ENCODE peak calls at places on chromosomes 16 and 17, in eight cellular contexts. One of them, this sample, is unnamed.

GRCh38 chr16:30375830-30376229 is 1.2 kb downstream of the MYL11 start:
- DNase-seq in CD8-positive, alpha-beta T cell: no peak
- DNase-seq in nephron progenitor cell: no peak
- DNase-seq in breast epithelium: no peak
- DNase-seq in HFF-Myc: no peak
- DNase-seq in uterus: no peak
- DNase-seq in brain microvascular endothelial cell: no peak
- DNase-seq in osteocyte: no peak
- DNase-seq in this sample: no peak

GRCh38 chr16:81861503-81861902 is 82.4 kb downstream of the PLCG2 start:
- DNase-seq in osteocyte: no peak
- DNase-seq in nephron progenitor cell: no peak
- DNase-seq in breast epithelium: no peak
- DNase-seq in uterus: no peak
- DNase-seq in HFF-Myc: no peak
- DNase-seq in CD8-positive, alpha-beta T cell: no peak
- DNase-seq in brain microvascular endothelial cell: no peak
- DNase-seq in this sample: no peak

GRCh38 chr17:51852603-51853002 is 305.9 kb downstream of the CA10 start:
- DNase-seq in breast epithelium: no peak
- DNase-seq in CD8-positive, alpha-beta T cell: no peak
- DNase-seq in osteocyte: no peak
- DNase-seq in nephron progenitor cell: no peak
- DNase-seq in uterus: no peak
- DNase-seq in HFF-Myc: no peak
- DNase-seq in brain microvascular endothelial cell: no peak
- DNase-seq in this sample: no peak

GRCh38 chr16:90019543-90020259 is 445 bp upstream of the DBNDD1 start:
- DNase-seq in CD8-positive, alpha-beta T cell: peak
- DNase-seq in nephron progenitor cell: peak
- DNase-seq in HFF-Myc: no peak
- DNase-seq in osteocyte: no peak
- DNase-seq in breast epithelium: no peak
- DNase-seq in uterus: no peak
- DNase-seq in brain microvascular endothelial cell: peak
- DNase-seq in this sample: peak

GRCh38 chr16:68652659-68653058 is 7.5 kb downstream of the CDH3 start:
- DNase-seq in breast epithelium: no peak
- DNase-seq in brain microvascular endothelial cell: no peak
- DNase-seq in osteocyte: no peak
- DNase-seq in CD8-positive, alpha-beta T cell: no peak
- DNase-seq in uterus: no peak
- DNase-seq in nephron progenitor cell: no peak
- DNase-seq in HFF-Myc: no peak
- DNase-seq in this sample: no peak

GRCh38 chr17:17514993-17515920 is 19.1 kb upstream of the RASD1 start:
- DNase-seq in breast epithelium: no peak
- DNase-seq in nephron progenitor cell: no peak
- DNase-seq in uterus: no peak
- DNase-seq in osteocyte: no peak
- DNase-seq in HFF-Myc: no peak
- DNase-seq in brain microvascular endothelial cell: no peak
- DNase-seq in CD8-positive, alpha-beta T cell: no peak
- DNase-seq in this sample: no peak

GRCh38 chr16:87160752-87161337 is 156.3 kb downstream of the C16orf95 start:
- DNase-seq in osteocyte: no peak
- DNase-seq in CD8-positive, alpha-beta T cell: no peak
- DNase-seq in uterus: no peak
- DNase-seq in brain microvascular endothelial cell: no peak
- DNase-seq in nephron progenitor cell: no peak
- DNase-seq in breast epithelium: no peak
- DNase-seq in HFF-Myc: no peak
- DNase-seq in this sample: no peak

GRCh38 chr16:47917118-47917517 is 238.7 kb downstream of the ABCC12 start:
- DNase-seq in CD8-positive, alpha-beta T cell: no peak
- DNase-seq in osteocyte: no peak
- DNase-seq in nephron progenitor cell: no peak
- DNase-seq in uterus: no peak
- DNase-seq in breast epithelium: no peak
- DNase-seq in HFF-Myc: no peak
- DNase-seq in brain microvascular endothelial cell: no peak
- DNase-seq in this sample: no peak

GRCh38 chr17:41624208-41625101 is at the start of gene KRT17:
- DNase-seq in brain microvascular endothelial cell: no peak
- DNase-seq in osteocyte: no peak
- DNase-seq in CD8-positive, alpha-beta T cell: no peak
- DNase-seq in nephron progenitor cell: no peak
- DNase-seq in uterus: no peak
- DNase-seq in HFF-Myc: no peak
- DNase-seq in breast epithelium: peak
- DNase-seq in this sample: no peak

GRCh38 chr16:85172465-85173071 is 60.3 kb upstream of the CIBAR2 start:
- DNase-seq in nephron progenitor cell: peak
- DNase-seq in CD8-positive, alpha-beta T cell: no peak
- DNase-seq in brain microvascular endothelial cell: no peak
- DNase-seq in uterus: no peak
- DNase-seq in breast epithelium: no peak
- DNase-seq in osteocyte: no peak
- DNase-seq in HFF-Myc: no peak
- DNase-seq in this sample: peak

GRCh38 chr17:29140051-29140582 is 40.1 kb downstream of the MYO18A start:
- DNase-seq in CD8-positive, alpha-beta T cell: peak
- DNase-seq in nephron progenitor cell: peak
- DNase-seq in osteocyte: no peak
- DNase-seq in HFF-Myc: no peak
- DNase-seq in breast epithelium: no peak
- DNase-seq in uterus: peak
- DNase-seq in brain microvascular endothelial cell: peak
- DNase-seq in this sample: peak

GRCh38 chr17:35713069-35713728 is 18.2 kb upstream of the RASL10B start:
- DNase-seq in CD8-positive, alpha-beta T cell: no peak
- DNase-seq in HFF-Myc: peak
- DNase-seq in brain microvascular endothelial cell: peak
- DNase-seq in nephron progenitor cell: peak
- DNase-seq in breast epithelium: no peak
- DNase-seq in osteocyte: no peak
- DNase-seq in uterus: no peak
- DNase-seq in this sample: no peak

GRCh38 chr17:4759776-4760236 is 11.9 kb upstream of the TM4SF5 start:
- DNase-seq in uterus: no peak
- DNase-seq in nephron progenitor cell: no peak
- DNase-seq in osteocyte: no peak
- DNase-seq in CD8-positive, alpha-beta T cell: no peak
- DNase-seq in HFF-Myc: no peak
- DNase-seq in breast epithelium: no peak
- DNase-seq in brain microvascular endothelial cell: no peak
- DNase-seq in this sample: no peak

GRCh38 chr16:67723151-67723915 is 4.2 kb upstream of the GFOD2 start:
- DNase-seq in breast epithelium: no peak
- DNase-seq in uterus: no peak
- DNase-seq in nephron progenitor cell: no peak
- DNase-seq in HFF-Myc: peak
- DNase-seq in osteocyte: no peak
- DNase-seq in CD8-positive, alpha-beta T cell: no peak
- DNase-seq in brain microvascular endothelial cell: peak
- DNase-seq in this sample: no peak

GRCh38 chr16:78142784-78143183 is 43.3 kb downstream of the WWOX start:
- DNase-seq in osteocyte: no peak
- DNase-seq in breast epithelium: no peak
- DNase-seq in nephron progenitor cell: no peak
- DNase-seq in HFF-Myc: no peak
- DNase-seq in CD8-positive, alpha-beta T cell: no peak
- DNase-seq in brain microvascular endothelial cell: no peak
- DNase-seq in uterus: no peak
- DNase-seq in this sample: no peak

GRCh38 chr16:83482545-83483162 is 325.1 kb upstream of the HSBP1 start:
- DNase-seq in breast epithelium: no peak
- DNase-seq in HFF-Myc: no peak
- DNase-seq in nephron progenitor cell: no peak
- DNase-seq in CD8-positive, alpha-beta T cell: no peak
- DNase-seq in brain microvascular endothelial cell: no peak
- DNase-seq in uterus: no peak
- DNase-seq in osteocyte: no peak
- DNase-seq in this sample: no peak

GRCh38 chr16:14672403-14672971 is 21.6 kb downstream of the PLA2G10 start:
- DNase-seq in uterus: no peak
- DNase-seq in osteocyte: no peak
- DNase-seq in CD8-positive, alpha-beta T cell: no peak
- DNase-seq in nephron progenitor cell: no peak
- DNase-seq in breast epithelium: no peak
- DNase-seq in brain microvascular endothelial cell: no peak
- DNase-seq in HFF-Myc: no peak
- DNase-seq in this sample: peak

DNA sequence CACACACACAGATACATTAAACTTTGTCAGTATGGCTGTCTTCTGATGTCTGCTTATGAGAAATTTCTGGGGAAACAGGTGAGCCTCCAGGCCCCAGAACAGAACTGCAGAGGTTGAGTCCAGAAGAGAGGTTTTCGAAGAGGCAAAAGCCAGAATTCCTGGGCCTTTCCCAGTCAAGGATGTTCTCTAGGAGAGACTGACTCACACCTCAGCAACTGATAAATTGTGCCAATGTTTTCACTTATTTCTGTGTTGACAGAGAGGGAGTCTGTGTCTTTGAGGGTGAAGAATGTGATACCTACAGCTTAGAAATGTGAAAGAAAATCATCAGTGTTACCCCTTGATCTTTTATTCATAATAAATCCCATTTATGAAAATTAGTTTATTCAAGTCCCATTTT is 30.3 kb downstream of the LDHD start:
- DNase-seq in uterus: no peak
- DNase-seq in brain microvascular endothelial cell: no peak
- DNase-seq in CD8-positive, alpha-beta T cell: no peak
- DNase-seq in osteocyte: no peak
- DNase-seq in breast epithelium: no peak
- DNase-seq in HFF-Myc: no peak
- DNase-seq in nephron progenitor cell: no peak
- DNase-seq in this sample: no peak
- TF ChIP-seq CTCF in uterus: no peak
- TF ChIP-seq CTCF in brain microvascular endothelial cell: no peak
- TF ChIP-seq CTCF in CD8-positive, alpha-beta T cell: no peak
- TF ChIP-seq CTCF in osteocyte: no peak
- TF ChIP-seq CTCF in breast epithelium: no peak
- TF ChIP-seq CTCF in HFF-Myc: no peak
- TF ChIP-seq CTCF in nephron progenitor cell: no peak
- TF ChIP-seq CTCF in this sample: no peak

GRCh38 chr17:80477647-80478478 is 1.5 kb upstream of the NPTX1 start:
- DNase-seq in osteocyte: no peak
- DNase-seq in HFF-Myc: no peak
- DNase-seq in breast epithelium: no peak
- DNase-seq in CD8-positive, alpha-beta T cell: no peak
- DNase-seq in nephron progenitor cell: peak
- DNase-seq in uterus: peak
- DNase-seq in brain microvascular endothelial cell: peak
- DNase-seq in this sample: peak
- TF ChIP-seq CTCF in osteocyte: peak
- TF ChIP-seq CTCF in HFF-Myc: peak
- TF ChIP-seq CTCF in breast epithelium: no peak
- TF ChIP-seq CTCF in CD8-positive, alpha-beta T cell: no peak
- TF ChIP-seq CTCF in nephron progenitor cell: peak
- TF ChIP-seq CTCF in uterus: peak
- TF ChIP-seq CTCF in brain microvascular endothelial cell: peak
- TF ChIP-seq CTCF in this sample: no peak

GRCh38 chr17:39376434-39376833 is 25.0 kb downstream of the FBXL20 start:
- DNase-seq in nephron progenitor cell: no peak
- DNase-seq in uterus: no peak
- DNase-seq in breast epithelium: no peak
- DNase-seq in osteocyte: no peak
- DNase-seq in CD8-positive, alpha-beta T cell: no peak
- DNase-seq in HFF-Myc: no peak
- DNase-seq in brain microvascular endothelial cell: no peak
- DNase-seq in this sample: no peak
- TF ChIP-seq CTCF in nephron progenitor cell: no peak
- TF ChIP-seq CTCF in uterus: no peak
- TF ChIP-seq CTCF in breast epithelium: no peak
- TF ChIP-seq CTCF in osteocyte: no peak
- TF ChIP-seq CTCF in CD8-positive, alpha-beta T cell: no peak
- TF ChIP-seq CTCF in HFF-Myc: no peak
- TF ChIP-seq CTCF in brain microvascular endothelial cell: no peak
- TF ChIP-seq CTCF in this sample: no peak

GRCh38 chr16:74698220-74698619 is 2.4 kb downstream of the MLKL start:
- DNase-seq in uterus: no peak
- DNase-seq in CD8-positive, alpha-beta T cell: no peak
- DNase-seq in osteocyte: no peak
- DNase-seq in brain microvascular endothelial cell: no peak
- DNase-seq in nephron progenitor cell: no peak
- DNase-seq in HFF-Myc: no peak
- DNase-seq in breast epithelium: no peak
- DNase-seq in this sample: peak

GRCh38 chr16:74695450-74696422 is 4.9 kb downstream of the MLKL start:
- DNase-seq in breast epithelium: peak
- DNase-seq in CD8-positive, alpha-beta T cell: peak
- DNase-seq in uterus: peak
- DNase-seq in nephron progenitor cell: peak
- DNase-seq in osteocyte: peak
- DNase-seq in HFF-Myc: peak
- DNase-seq in brain microvascular endothelial cell: peak
- DNase-seq in this sample: peak

GRCh38 chr16:74699666-74700065 is 996 bp downstream of the MLKL start:
- DNase-seq in HFF-Myc: no peak
- DNase-seq in brain microvascular endothelial cell: no peak
- DNase-seq in osteocyte: no peak
- DNase-seq in breast epithelium: no peak
- DNase-seq in CD8-positive, alpha-beta T cell: no peak
- DNase-seq in nephron progenitor cell: no peak
- DNase-seq in uterus: no peak
- DNase-seq in this sample: no peak

DNA sequence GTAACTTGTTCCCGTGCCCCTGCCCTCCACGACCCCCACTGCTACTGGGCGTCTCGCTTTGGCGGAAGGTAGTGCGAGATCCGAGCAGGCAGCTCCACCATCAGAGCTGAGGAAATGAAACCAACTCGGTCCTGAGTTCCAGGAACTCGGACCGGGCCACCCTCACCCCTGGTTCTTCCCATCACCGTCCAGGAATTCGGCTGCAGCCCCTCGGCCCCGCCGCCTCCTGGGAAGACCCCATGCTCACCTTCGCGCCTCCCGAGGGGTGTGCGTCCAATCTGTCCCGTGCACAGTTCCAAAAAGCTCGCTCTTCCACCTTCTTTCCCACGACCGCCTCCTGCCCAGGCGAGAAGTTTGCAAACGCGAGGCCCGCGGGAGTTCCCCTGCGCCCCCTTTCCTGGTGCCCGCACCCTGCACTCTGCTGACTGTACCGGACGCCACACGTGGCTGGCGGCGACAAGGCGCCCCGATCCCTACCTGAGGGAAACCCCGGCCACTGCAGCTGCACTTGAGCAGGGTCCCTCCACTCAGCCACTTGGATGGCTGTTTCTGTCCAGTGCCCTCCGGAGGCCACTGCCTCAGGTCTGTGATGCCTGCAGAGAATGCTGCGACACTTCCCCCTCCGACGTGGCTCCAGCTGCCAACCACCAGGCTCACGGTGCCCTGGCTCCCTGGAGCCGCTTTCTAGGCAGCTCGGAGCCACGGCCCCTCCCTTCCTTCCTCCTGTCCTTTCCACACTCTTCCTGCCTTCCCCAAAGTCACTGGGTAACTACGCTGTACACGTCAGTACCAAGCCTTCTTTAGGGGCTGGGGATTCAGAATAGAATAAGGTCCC is at the start of gene MLKL:
- DNase-seq in HFF-Myc: no peak
- DNase-seq in uterus: peak
- DNase-seq in CD8-positive, alpha-beta T cell: peak
- DNase-seq in osteocyte: no peak
- DNase-seq in brain microvascular endothelial cell: peak
- DNase-seq in breast epithelium: no peak
- DNase-seq in nephron progenitor cell: no peak
- DNase-seq in this sample: peak
- TF ChIP-seq CTCF in HFF-Myc: no peak
- TF ChIP-seq CTCF in uterus: no peak
- TF ChIP-seq CTCF in CD8-positive, alpha-beta T cell: no peak
- TF ChIP-seq CTCF in osteocyte: no peak
- TF ChIP-seq CTCF in brain microvascular endothelial cell: peak
- TF ChIP-seq CTCF in breast epithelium: no peak
- TF ChIP-seq CTCF in nephron progenitor cell: no peak
- TF ChIP-seq CTCF in this sample: no peak